ENCODE peak calls at places on chromosomes 13 and 19, in four cellular contexts. I is breast epithelium, K is ovary, E is mucosa of descending colon. Q is an unnamed sample.
A peak's percentile ranks its signal among the peaks of the same experiment; 100 is the strongest.

GRCh38 chr13:76009491-76009890 is 373.4 kb downstream of the LMO7 start:
- DNase-seq in I (no peak), K (no peak), E (no peak), Q (no peak)

GRCh38 chr13:27132538-27132937 is 39.1 kb downstream of the USP12 start:
- DNase-seq in I (no peak), K (no peak), E (no peak), Q (no peak)

GRCh38 chr19:13011653-13012389 is 16.5 kb downstream of the NFIX start:
- DNase-seq in I (no peak), K (no peak), E (peak; percentile 52), Q (peak; percentile 10)

GRCh38 chr13:113468461-113469147 is 15.3 kb upstream of the ADPRHL1 start:
- DNase-seq in I (no peak), K (no peak), E (no peak), Q (no peak)

GRCh38 chr19:55372316-55373081 is 2.2 kb upstream of the IL11 start:
- DNase-seq in I (no peak), K (no peak), E (no peak), Q (no peak)

GRCh38 chr13:111897846-111898215 is 169.1 kb upstream of the SOX1 start:
- DNase-seq in I (no peak), K (no peak), E (no peak), Q (no peak)

GRCh38 chr13:112066624-112067004 is 335 bp upstream of the SOX1 start:
- DNase-seq in I (no peak), K (no peak), E (no peak), Q (peak; percentile 40)

GRCh38 chr13:64206430-64207225 is 2791.0 kb upstream of the PCDH20 start:
- DNase-seq in I (no peak), K (no peak), E (peak; percentile 36), Q (no peak)

GRCh38 chr19:4061683-4062575 is 4.8 kb downstream of the ZBTB7A start:
- DNase-seq in I (peak; percentile 76), K (no peak), E (peak; percentile 91), Q (no peak)

GRCh38 chr19:12195501-12195860 is 32.6 kb downstream of the ZNF136 start:
- DNase-seq in I (no peak), K (no peak), E (no peak), Q (no peak)

GRCh38 chr13:112153364-112153763 is 86.4 kb downstream of the SOX1 start:
- DNase-seq in I (peak; percentile 3), K (no peak), E (no peak), Q (no peak)

GRCh38 chr13:110628477-110628793 is 13.1 kb downstream of the NAXD start:
- DNase-seq in I (no peak), K (no peak), E (no peak), Q (no peak)

DNA sequence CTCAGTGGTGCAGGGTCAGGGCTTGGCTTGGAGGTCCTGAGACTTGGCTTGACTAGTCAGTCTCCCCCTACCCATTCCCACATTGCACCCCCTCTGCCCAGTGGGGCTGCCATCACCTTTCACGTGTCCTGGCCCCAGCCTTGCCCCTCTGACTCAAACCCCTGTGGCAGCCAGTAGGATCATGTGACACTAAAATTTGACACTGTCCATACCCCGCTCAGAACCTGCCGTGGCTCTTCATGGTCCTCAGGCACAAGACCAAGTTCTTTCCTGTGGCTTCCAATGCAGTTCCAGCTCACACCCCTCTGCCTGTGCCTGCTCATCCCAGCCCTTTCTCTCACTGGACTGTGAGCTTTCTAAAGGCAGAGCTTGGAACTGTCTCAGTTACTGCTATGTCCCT is 2.2 kb downstream of the PSMD8 start:
- DNase-seq in I (no peak), K (no peak), E (no peak), Q (no peak)
- H3K9me3 ChIP-seq in I (no peaks in the 10 kb centered on the region), K (no peaks in the 10 kb centered on the region), E (no peaks in the 10 kb centered on the region), Q (no peaks in the 10 kb centered on the region)

GRCh38 chr19:2977686-2978466 is 512 bp downstream of the TLE6 start:
- DNase-seq in I (no peak), K (no peak), E (no peak), Q (no peak)
- H3K4me1 ChIP-seq in I (peaks cover 15% of the 10 kb centered on the region), K (peaks cover 12% of the 10 kb centered on the region), E (peaks cover 18% of the 10 kb centered on the region), Q (peaks cover 10% of the 10 kb centered on the region)

GRCh38 chr13:45051315-45051714 is 62.0 kb downstream of the GPALPP1 start:
- DNase-seq in I (no peak), K (no peak), E (no peak), Q (no peak)
- H3K9me3 ChIP-seq in I (no peaks in the 10 kb centered on the region), K (no peaks in the 10 kb centered on the region), E (no peaks in the 10 kb centered on the region), Q (no peaks in the 10 kb centered on the region)

GRCh38 chr13:24982333-24982999 is 113.5 kb upstream of the PABPC3 start:
- DNase-seq in I (no peak), K (no peak), E (peak; percentile 78), Q (no peak)
- H3K4me1 ChIP-seq in I (no peaks in the 10 kb centered on the region), K (no peaks in the 10 kb centered on the region), E (no peaks in the 10 kb centered on the region), Q (no peaks in the 10 kb centered on the region)

DNA sequence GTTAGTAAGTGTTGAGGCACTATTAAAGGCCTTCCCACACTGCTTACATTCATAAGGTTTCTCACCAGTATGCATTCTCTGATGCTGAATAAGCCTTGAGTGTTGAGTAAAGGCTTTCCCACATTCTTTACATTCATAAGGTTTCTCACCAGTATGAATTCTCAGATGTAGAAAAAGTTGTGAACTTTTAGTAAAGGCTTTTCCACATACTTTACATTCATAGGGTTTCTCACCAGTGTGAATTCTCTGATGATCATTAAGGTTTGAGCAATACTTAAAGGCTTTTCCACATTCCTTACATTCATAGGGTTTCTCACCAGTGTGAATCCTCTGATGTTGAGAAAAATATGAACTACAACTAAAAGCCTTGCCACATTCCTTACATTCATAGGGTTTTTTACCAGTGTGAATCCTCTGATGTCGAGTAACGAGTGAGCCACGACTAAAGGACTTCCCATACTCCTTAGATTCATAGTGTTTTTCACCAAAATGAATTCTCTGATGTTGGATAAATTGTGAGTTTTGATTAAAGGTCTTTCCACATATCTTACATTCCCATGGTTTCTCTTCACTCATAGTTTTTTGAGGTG is 24.2 kb downstream of the ZNF829 start:
- DNase-seq in I (no peak), K (no peak), E (no peak), Q (no peak)
- H3K9me3 ChIP-seq in I (peaks cover 95% of the 10 kb centered on the region), K (peaks cover 21% of the 10 kb centered on the region), E (peaks cover 98% of the 10 kb centered on the region), Q (peaks cover 70% of the 10 kb centered on the region)

DNA sequence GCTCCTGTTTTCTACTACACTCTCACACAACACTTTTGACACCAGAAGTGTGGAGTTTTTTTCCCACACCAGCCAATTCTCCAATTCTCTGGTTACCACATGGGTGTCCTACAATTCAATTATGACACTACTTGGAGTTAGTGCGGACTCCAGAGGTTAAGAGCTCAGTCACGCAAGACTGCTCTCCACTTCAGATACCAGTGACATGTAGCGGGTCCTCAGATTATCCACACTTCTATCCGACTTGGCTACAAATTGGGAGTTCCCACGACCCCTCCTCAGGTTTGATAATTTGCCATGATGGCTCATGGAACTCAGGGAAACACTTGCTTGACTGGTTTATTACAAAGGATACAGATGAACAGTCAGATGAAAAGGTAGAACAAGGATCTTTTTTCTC is 32.9 kb downstream of the PAN3 start:
- DNase-seq in I (no peak), K (no peak), E (no peak), Q (no peak)
- H3K4me1 ChIP-seq in I (no peaks in the 10 kb centered on the region), K (no peaks in the 10 kb centered on the region), E (no peaks in the 10 kb centered on the region), Q (no peaks in the 10 kb centered on the region)

DNA sequence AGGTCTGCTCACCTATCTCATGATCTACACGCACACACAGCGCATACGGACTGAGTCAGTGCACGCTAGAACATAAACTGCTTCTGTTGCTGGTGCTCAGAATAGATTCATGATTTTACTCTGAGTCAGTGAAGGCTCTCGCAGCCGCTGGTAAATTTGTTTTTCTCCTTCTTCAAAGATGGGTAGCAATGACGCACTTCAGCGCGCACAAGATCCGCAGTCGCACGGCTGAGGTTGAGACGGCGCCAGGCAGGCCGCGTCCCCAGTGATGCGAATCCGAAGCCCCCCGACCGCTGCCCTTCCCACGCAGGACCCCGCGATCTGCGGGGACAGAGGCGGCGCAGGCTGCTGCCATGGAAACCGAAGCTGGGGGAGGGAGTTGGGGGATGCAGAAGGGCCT is 103.7 kb upstream of the USP29 start:
- DNase-seq in I (no peak), K (no peak), E (no peak), Q (no peak)
- H3K9me3 ChIP-seq in I (peaks cover 6% of the 10 kb centered on the region), K (no peaks in the 10 kb centered on the region), E (peaks cover 61% of the 10 kb centered on the region), Q (peaks cover 32% of the 10 kb centered on the region)